ENCODE peak calls at places on chromosome 6, in five cellular contexts. K, O, C, V and Q are unnamed samples. For H3K4me1, the result is how much of the 10 kb centered on the place peaks cover.

GRCh38 chr6:551405-551804 is 105.5 kb downstream of the HUS1B start:
- DNase-seq in O (no peak), C (no peak), V (peak), K (no peak), Q (no peak)

GRCh38 chr6:137342607-137343186 is 123.5 kb upstream of the IFNGR1 start:
- DNase-seq in O (no peak), V (no peak), K (peak), C (no peak), Q (no peak)

GRCh38 chr6:169145991-169146501 is 107.6 kb downstream of the THBS2 start:
- DNase-seq in C (no peak), O (no peak), V (peak), K (no peak), Q (no peak)

GRCh38 chr6:74050921-74051320 is 354.9 kb downstream of the CD109 start:
- DNase-seq in V (no peak), C (no peak), O (no peak), K (no peak), Q (no peak)

GRCh38 chr6:90701146-90701781 is 114.4 kb upstream of the MAP3K7 start:
- DNase-seq in V (no peak), C (no peak), O (no peak), K (no peak), Q (no peak)

GRCh38 chr6:10640402-10640801 is 54.0 kb downstream of the C6orf52 start:
- DNase-seq in C (no peak), K (no peak), V (no peak), O (no peak), Q (no peak)

GRCh38 chr6:76862966-76863365 is 600.3 kb downstream of the HTR1B start:
- DNase-seq in V (peak), K (no peak), O (no peak), C (no peak), Q (no peak)

GRCh38 chr6:82978362-82978945 is 87.2 kb downstream of the UBE3D start:
- DNase-seq in V (no peak), O (no peak), C (no peak), K (no peak), Q (no peak)

GRCh38 chr6:145233955-145234354 is 501.4 kb downstream of the EPM2A start:
- DNase-seq in V (no peak), O (no peak), C (no peak), K (no peak), Q (no peak)

GRCh38 chr6:134979142-134979541 is 29.2 kb upstream of the ALDH8A1 start:
- DNase-seq in O (no peak), V (no peak), C (no peak), K (no peak), Q (no peak)

GRCh38 chr6:26358511-26358981 is 6.5 kb upstream of the BTN3A2 start:
- DNase-seq in V (no peak), K (no peak), C (no peak), O (no peak), Q (no peak)

GRCh38 chr6:137866200-137866913 is 702 bp upstream of the TNFAIP3 start:
- DNase-seq in O (no peak), C (no peak), V (no peak), K (no peak), Q (peak)

GRCh38 chr6:28141500-28142329 is at the start of gene ZKSCAN8:
- DNase-seq in C (peak), V (peak), O (peak), K (peak), Q (peak)

GRCh38 chr6:147941143-147941542 is 401.5 kb upstream of the SASH1 start:
- DNase-seq in O (no peak), K (no peak), C (no peak), V (peak), Q (no peak)

GRCh38 chr6:84333827-84334226 is 106.4 kb upstream of the CEP162 start:
- DNase-seq in V (no peak), O (no peak), K (no peak), C (no peak), Q (no peak)

GRCh38 chr6:551829-552350 is 105.0 kb downstream of the HUS1B start:
- DNase-seq in K (no peak), V (no peak), O (no peak), C (no peak), Q (no peak)

DNA sequence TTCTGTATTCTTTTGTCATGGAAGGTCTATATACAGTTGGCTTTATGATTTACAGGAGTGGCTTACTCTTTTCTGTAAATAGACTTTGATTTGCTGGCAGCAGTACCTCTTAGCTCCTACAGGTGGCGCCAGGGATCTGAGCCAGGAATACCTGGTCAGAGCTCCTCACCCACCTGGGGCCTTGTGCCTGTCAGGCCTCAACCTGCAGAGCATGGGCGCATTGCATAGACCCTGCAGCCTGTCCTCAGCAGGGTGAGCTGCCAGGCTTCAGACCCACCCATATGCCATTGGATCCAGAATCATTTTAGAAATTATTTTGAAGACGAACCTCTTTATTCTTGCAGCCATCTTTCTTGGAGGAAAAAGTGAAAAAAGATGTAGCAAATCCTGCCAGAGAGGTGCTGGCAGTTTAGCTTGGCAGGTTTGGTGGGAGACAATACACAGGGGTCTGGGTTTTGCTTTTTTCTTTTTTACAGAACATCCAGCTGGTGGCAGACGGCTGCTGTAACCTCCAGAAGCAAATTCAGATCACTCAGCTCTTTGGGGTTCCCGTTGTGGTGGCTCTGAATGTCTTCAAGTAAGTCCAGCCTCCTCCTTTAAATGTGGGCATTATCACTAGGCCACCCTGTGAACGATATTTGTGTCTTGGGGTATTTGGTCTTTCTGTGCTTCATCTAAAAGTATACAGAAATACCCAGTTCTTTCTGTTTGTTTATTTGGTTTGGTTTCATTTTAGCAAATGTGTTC is 149.1 kb downstream of the MTHFD1L start:
- DNase-seq in O (peak), V (peak), K (peak), C (peak), Q (peak)
- H3K27ac ChIP-seq in O (no peak), V (no peak), K (no peak), C (no peak), Q (no peak)

GRCh38 chr6:123430966-123431365 is 205.8 kb downstream of the TRDN start:
- DNase-seq in C (no peak), O (no peak), K (no peak), V (no peak), Q (no peak)

GRCh38 chr6:123439371-123439770 is 197.4 kb downstream of the TRDN start:
- DNase-seq in V (no peak), K (no peak), O (no peak), C (no peak), Q (no peak)

GRCh38 chr6:123434186-123434585 is 202.6 kb downstream of the TRDN start:
- DNase-seq in C (no peak), K (no peak), O (no peak), V (no peak), Q (no peak)
- H3K4me1 ChIP-seq in C (under half), K (under half), O (under half), V (under half), Q (under half)

GRCh38 chr6:165717732-165718465 is 54.9 kb upstream of the PDE10A start:
- DNase-seq in K (no peak), C (no peak), O (no peak), V (peak), Q (no peak)
- H3K27ac ChIP-seq in K (no peak), C (no peak), O (no peak), V (no peak), Q (no peak)

GRCh38 chr6:149847943-149848267 is 16.3 kb downstream of the LRP11 start:
- DNase-seq in K (no peak), V (peak), O (no peak), C (no peak), Q (no peak)

GRCh38 chr6:149852180-149852579 is 12.0 kb downstream of the LRP11 start:
- DNase-seq in O (no peak), C (no peak), K (peak), V (peak), Q (no peak)

GRCh38 chr6:149854532-149854931 is 9.6 kb downstream of the LRP11 start:
- DNase-seq in C (no peak), K (peak), V (peak), O (no peak), Q (no peak)

GRCh38 chr6:149852881-149853280 is 11.3 kb downstream of the LRP11 start:
- DNase-seq in K (no peak), C (no peak), O (no peak), V (no peak), Q (no peak)

GRCh38 chr6:149851461-149851860 is 12.7 kb downstream of the LRP11 start:
- DNase-seq in K (no peak), V (peak), O (no peak), C (no peak), Q (no peak)
- H3K4me1 ChIP-seq in K (under half), V (under half), O (under half), C (under half), Q (under half)

GRCh38 chr6:131976545-131977061 is 25.4 kb upstream of the CCN2 start:
- DNase-seq in K (no peak), V (peak), O (no peak), C (no peak), Q (no peak)

GRCh38 chr6:131980338-131980790 is 29.2 kb upstream of the CCN2 start:
- DNase-seq in O (no peak), K (no peak), C (no peak), V (no peak), Q (no peak)

GRCh38 chr6:131980791-131981623 is 29.8 kb upstream of the CCN2 start:
- DNase-seq in K (no peak), V (no peak), C (no peak), O (no peak), Q (no peak)

GRCh38 chr6:131979515-131980337 is 28.6 kb upstream of the CCN2 start:
- DNase-seq in K (no peak), C (no peak), O (no peak), V (peak), Q (no peak)

DNA sequence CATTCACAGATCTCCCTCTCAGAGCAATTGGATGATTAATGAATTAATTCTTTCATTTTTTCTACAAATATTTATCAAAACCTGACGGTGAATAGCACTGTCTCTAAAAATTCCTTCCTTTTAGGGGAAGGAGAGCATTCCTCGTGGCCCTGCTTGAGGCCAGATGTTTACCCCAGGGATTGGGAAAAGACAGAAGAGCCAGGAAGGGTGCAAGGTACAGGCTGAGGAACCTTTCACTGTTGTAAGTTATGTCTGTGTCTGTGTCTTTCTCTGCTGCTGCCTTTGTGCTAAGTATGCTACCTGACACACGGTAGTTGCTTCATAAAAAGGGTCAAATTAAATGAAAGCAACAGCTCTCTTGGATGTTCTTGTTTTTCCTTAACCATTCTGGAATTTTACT is 27.4 kb upstream of the CCN2 start:
- DNase-seq in O (no peak), C (no peak), V (peak), K (no peak), Q (no peak)
- H3K27ac ChIP-seq in O (no peak), C (no peak), V (no peak), K (no peak), Q (no peak)

GRCh38 chr6:18412073-18412472 is 24.9 kb downstream of the RNF144B start:
- DNase-seq in C (no peak), K (no peak), V (no peak), O (no peak), Q (no peak)

GRCh38 chr6:18414102-18414501 is 27.0 kb downstream of the RNF144B start:
- DNase-seq in V (no peak), C (no peak), K (no peak), O (no peak), Q (no peak)

GRCh38 chr6:18413320-18413830 is 26.2 kb downstream of the RNF144B start:
- DNase-seq in V (no peak), K (no peak), O (no peak), C (no peak), Q (no peak)

GRCh38 chr6:18410412-18410811 is 23.3 kb downstream of the RNF144B start:
- DNase-seq in C (no peak), O (no peak), K (no peak), V (no peak), Q (no peak)

GRCh38 chr6:18412644-18413043 is 25.5 kb downstream of the RNF144B start:
- DNase-seq in C (no peak), K (no peak), V (peak), O (no peak), Q (no peak)
- H3K4me1 ChIP-seq in C (under half), K (under half), V (under half), O (under half), Q (under half)

DNA sequence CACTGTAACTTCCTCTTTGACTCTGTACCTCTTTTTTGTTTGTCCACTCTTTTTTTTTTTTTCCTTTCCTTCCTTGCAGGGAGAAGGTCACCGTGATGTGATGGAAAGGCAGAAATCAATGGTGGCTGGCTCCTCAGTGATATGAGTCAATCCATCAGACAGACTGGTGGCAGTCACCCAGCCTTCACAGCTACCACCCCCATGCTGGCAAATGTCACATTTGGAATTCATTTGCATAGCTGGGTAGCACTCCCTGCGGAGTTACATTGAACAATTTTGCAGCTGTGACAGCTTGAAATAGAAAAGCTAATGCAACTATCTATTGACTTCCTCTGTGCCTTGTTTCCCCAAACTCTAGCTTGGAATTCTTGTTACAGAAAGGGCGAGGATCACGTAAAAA is 668.5 kb downstream of the C6orf118 start:
- DNase-seq in V (no peak), K (no peak), C (no peak), O (no peak), Q (no peak)
- H3K27ac ChIP-seq in V (no peak), K (no peak), C (no peak), O (no peak), Q (no peak)

GRCh38 chr6:149244105-149244504 is 73.4 kb upstream of the TAB2 start:
- DNase-seq in O (no peak), C (no peak), V (no peak), K (no peak), Q (no peak)

GRCh38 chr6:149249370-149250357 is 67.8 kb upstream of the TAB2 start:
- DNase-seq in C (no peak), K (no peak), V (no peak), O (no peak), Q (no peak)

GRCh38 chr6:149248688-149249369 is 68.7 kb upstream of the TAB2 start:
- DNase-seq in O (no peak), K (no peak), C (no peak), V (no peak), Q (no peak)

GRCh38 chr6:149247385-149247763 is 70.1 kb upstream of the TAB2 start:
- DNase-seq in O (no peak), V (no peak), K (no peak), C (no peak), Q (no peak)

DNA sequence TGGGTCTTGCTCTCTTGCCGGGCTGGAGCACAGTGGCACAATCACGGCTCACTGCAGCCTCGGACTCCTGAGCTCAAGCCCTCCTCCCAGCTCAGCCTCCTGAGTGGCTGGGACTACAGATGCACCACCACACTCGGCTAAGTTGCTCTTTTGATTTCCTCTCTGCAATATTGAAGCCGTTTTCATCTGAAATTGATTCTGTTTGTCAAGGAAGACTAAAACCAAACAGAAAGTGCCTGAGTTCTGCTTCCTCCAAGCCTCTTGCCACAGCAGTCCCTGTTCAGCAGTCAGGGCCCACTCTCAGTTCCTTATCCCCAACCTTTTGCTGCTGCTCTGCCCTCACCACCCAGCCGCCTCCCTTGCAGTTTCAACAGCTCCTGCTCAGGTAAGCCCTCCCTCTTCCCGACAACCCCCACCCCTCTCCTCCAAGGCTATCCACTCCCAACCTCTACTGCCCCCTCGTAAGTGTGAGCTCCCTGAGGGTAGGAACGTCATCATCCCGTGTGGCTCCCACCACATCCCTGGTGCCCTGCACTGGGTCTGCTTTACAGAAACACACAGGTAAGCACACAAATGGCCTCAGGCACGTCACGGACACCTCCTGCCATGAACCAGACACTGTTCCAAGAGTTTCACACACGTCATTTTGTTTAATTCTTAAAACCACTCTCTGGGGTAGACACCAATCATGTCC is 70.7 kb upstream of the TAB2 start:
- DNase-seq in C (no peak), O (no peak), K (peak), V (no peak), Q (peak)
- H3K4me1 ChIP-seq in C (under half), O (under half), K (under half), V (under half), Q (under half)

DNA sequence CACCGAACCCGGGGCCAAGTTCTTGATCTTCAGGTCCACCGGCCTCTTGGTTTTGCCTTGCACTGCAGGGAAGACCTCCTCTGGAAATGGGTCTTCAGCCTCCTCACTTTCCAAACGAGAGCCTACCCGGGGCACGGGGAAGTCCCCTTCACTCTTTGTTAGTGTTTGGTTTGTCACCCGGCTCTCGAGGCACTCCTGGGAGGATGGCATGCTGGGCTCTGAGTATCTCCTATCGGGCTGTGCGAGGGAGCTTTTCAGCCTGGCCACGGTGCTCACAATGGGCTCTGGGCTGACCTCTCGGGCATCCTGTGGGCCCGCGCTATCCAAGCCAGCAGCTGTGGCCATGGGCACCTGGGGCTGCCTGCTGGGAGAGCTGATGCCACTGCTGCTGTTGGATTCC is 8.1 kb downstream of the TAGAP start:
- DNase-seq in O (no peak), C (no peak), V (no peak), K (no peak), Q (no peak)
- H3K27ac ChIP-seq in O (no peak), C (no peak), V (no peak), K (no peak), Q (no peak)

DNA sequence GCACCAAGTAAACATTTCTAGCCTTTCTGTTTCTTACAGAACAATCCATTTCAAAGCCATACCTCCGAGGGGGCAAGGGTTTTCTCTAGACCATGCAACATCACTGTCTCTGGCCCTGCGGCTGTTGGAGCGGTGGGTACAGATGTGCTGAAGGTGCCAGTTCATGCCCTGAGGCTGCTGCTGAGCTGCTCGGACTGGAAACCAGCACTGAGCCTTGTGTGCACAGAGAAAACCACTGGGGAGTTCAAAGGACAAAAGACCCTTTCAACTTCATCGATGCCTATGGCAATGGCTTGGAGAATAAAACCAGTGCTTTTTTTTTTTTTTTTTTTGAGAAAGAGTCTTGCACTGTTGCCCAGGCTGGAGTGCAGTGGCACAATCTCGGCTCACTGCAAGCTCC is 93.3 kb upstream of the IYD start:
- DNase-seq in O (no peak), C (no peak), K (no peak), V (no peak), Q (no peak)
- H3K4me1 ChIP-seq in O (under half), C (under half), K (under half), V (under half), Q (under half)